ENCODE peak calls at places on chromosomes 4 and X, in eight cellular contexts. U, H, T, J, A, Z, S and R are unnamed samples.
A peak's percentile ranks its signal among the peaks of the same experiment; 100 is the strongest.

GRCh38 chrX:56762707-56763555 is 33.9 kb downstream of the NBDY start:
- DNase-seq in U (peak; percentile 36), H (no peak), T (no peak), J (no peak), A (no peak), Z (no peak), S (no peak), R (peak; percentile 6)

GRCh38 chr4:163558539-163559044 is 64.1 kb downstream of the TMA16 start:
- DNase-seq in U (no peak), H (peak; percentile 7), T (no peak), J (peak; percentile 24), A (no peak), Z (no peak), S (peak; percentile 49), R (no peak)

GRCh38 chr4:110139815-110140214 is 58.6 kb downstream of the ELOVL6 start:
- DNase-seq in U (no peak), H (no peak), T (no peak), J (no peak), A (no peak), Z (no peak), S (no peak), R (no peak)

GRCh38 chr4:100317032-100317864 is 127.0 kb upstream of the DDIT4L start:
- DNase-seq in U (no peak), H (no peak), T (no peak), J (no peak), A (no peak), Z (no peak), S (no peak), R (no peak)

GRCh38 chr4:16777726-16778125 is 120.7 kb downstream of the LDB2 start:
- DNase-seq in U (no peak), H (no peak), T (no peak), J (no peak), A (no peak), Z (no peak), S (no peak), R (no peak)

GRCh38 chrX:40496728-40497127 is 84.0 kb upstream of the ATP6AP2 start:
- DNase-seq in U (peak; percentile 66), H (no peak), T (no peak), J (no peak), A (no peak), Z (no peak), S (no peak), R (no peak)

GRCh38 chrX:107571296-107571998 is 56.9 kb upstream of the PRPS1 start:
- DNase-seq in U (no peak), H (peak; percentile 92), T (peak; percentile 80), J (no peak), A (no peak), Z (no peak), S (no peak), R (no peak)

GRCh38 chrX:24965400-24965799 is 50.4 kb downstream of the ARX start:
- DNase-seq in U (no peak), H (no peak), T (no peak), J (no peak), A (no peak), Z (no peak), S (no peak), R (no peak)

GRCh38 chr4:115054836-115055235 is 58.6 kb downstream of the NDST4 start:
- DNase-seq in U (no peak), H (no peak), T (no peak), J (no peak), A (no peak), Z (no peak), S (peak; percentile 17), R (no peak)

DNA sequence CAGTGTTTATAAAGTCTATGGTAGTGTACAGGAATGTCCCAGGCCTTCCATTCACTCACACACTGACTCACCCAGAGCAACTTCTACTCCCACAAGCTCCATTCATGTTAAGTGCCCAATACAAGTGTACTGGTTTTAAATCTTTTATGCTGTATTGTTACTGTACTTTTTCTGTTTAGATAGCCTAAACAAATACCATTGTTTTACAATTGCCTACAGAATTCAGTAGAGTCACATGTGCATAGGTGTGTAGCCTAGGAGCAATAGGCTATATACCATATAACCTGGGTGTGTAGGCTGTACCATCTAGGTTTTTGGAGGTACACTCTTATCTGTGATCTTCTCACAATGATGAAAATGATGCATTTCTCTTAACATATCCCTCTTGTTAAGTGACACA is 126.7 kb downstream of the DGKK start:
- DNase-seq in U (no peak), H (no peak), T (no peak), J (no peak), A (no peak), Z (no peak), S (no peak), R (no peak)
- TF ChIP-seq CTCF in U (no peak), H (no peak), T (no peak), J (no peak), A (no peak), Z (no peak), S (no peak), R (no peak)

GRCh38 chr4:177287298-177287697 is 22.4 kb upstream of the NEIL3 start:
- DNase-seq in U (no peak), H (no peak), T (no peak), J (no peak), A (no peak), Z (no peak), S (no peak), R (no peak)
- TF ChIP-seq CTCF in U (no peak), H (no peak), T (no peak), J (no peak), A (no peak), Z (no peak), S (no peak), R (no peak)

DNA sequence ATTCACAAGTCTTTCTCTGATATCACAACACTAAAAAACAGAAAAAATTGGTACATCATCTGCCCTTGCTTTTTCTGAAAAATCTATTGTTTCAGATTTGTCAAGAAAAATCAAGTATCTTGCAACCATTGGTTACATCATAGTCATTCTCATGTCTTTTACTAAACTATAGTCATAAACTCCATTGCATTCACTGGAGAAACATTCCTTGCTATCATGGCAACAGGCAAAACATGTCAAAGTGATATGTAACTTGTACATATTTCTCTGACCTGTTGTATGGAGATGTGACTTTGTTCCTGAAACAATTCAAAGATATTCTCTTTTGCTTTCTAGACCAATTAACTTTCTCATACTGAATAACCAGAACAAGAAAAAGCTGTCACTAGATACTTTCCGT is 121.9 kb upstream of the ANK2 start:
- DNase-seq in U (no peak), H (no peak), T (no peak), J (no peak), A (no peak), Z (no peak), S (no peak), R (no peak)
- TF ChIP-seq CTCF in U (no peak), H (no peak), T (no peak), J (no peak), A (no peak), Z (no peak), S (no peak), R (no peak)

GRCh38 chrX:145825896-145826295 is 8.3 kb downstream of the SLITRK2 start:
- DNase-seq in U (peak; percentile 44), H (no peak), T (no peak), J (no peak), A (no peak), Z (no peak), S (no peak), R (no peak)
- TF ChIP-seq CTCF in U (peak; percentile 66), H (peak; percentile 28), T (peak; percentile 47), J (peak; percentile 26), A (peak; percentile 29), Z (no peak), S (peak; percentile 35), R (no peak)

DNA sequence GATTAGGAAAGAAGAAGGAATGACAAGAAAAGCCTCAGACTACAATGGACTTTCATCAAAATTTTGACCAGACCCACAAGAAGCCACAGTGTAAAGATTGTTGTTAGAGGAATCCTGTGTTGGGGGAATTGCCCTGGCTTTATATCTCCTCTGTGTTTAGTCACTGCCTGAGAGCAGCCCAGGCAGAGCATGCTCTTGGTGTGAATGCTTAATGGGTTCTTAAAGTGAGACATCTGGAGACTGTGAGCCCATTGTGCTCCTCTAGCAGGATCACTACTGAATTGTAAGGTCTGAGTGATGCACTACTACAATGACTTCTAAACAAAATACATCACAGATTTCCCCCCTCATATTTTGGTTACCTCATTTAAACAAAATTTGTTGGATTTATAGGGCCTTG is 1860.5 kb upstream of the ADGRL3 start:
- DNase-seq in U (peak; percentile 47), H (no peak), T (no peak), J (no peak), A (no peak), Z (no peak), S (no peak), R (no peak)
- TF ChIP-seq CTCF in U (no peak), H (no peak), T (no peak), J (no peak), A (no peak), Z (no peak), S (no peak), R (no peak)